ENCODE peak calls at places on chromosomes 3 and 15, in five cellular contexts. E is HepG2, V is A549, R is H1, D is IMR-90. I is an unnamed sample.

GRCh38 chr15:72178976-72179585 is 18.5 kb downstream of the GRAMD2A start:
- DNase-seq in V (no peak), D (no peak), R (no peak), E (no peak), I (no peak)

GRCh38 chr3:188217681-188218080 is 63.7 kb downstream of the LPP start:
- DNase-seq in R (no peak), D (no peak), V (no peak), E (no peak), I (no peak)

GRCh38 chr3:155019576-155019975 is 60.5 kb upstream of the MME start:
- DNase-seq in E (no peak), D (peak), V (no peak), R (no peak), I (no peak)

GRCh38 chr15:101059381-101060341 is 140.5 kb downstream of the LRRK1 start:
- DNase-seq in V (no peak), D (no peak), E (no peak), R (no peak), I (no peak)

GRCh38 chr3:143950810-143951209 is 20.8 kb upstream of the DIPK2A start:
- DNase-seq in D (no peak), V (no peak), E (no peak), R (no peak), I (no peak)

GRCh38 chr15:66777596-66778313 is 75.7 kb downstream of the SMAD6 start:
- DNase-seq in E (no peak), D (no peak), V (no peak), R (no peak), I (no peak)

GRCh38 chr3:45943207-45943846 is at the start of gene CXCR6:
- DNase-seq in D (peak), E (no peak), R (no peak), V (no peak), I (no peak)

GRCh38 chr15:52428297-52428696 is 100.4 kb downstream of the MYO5A start:
- DNase-seq in E (no peak), D (peak), R (no peak), V (no peak), I (no peak)

GRCh38 chr15:50562735-50563640 is 16.5 kb upstream of the USP50 start:
- DNase-seq in E (no peak), D (peak), R (no peak), V (no peak), I (no peak)

GRCh38 chr15:43249699-43250203 is 17.0 kb downstream of the TGM5 start:
- DNase-seq in E (no peak), D (peak), V (no peak), R (no peak), I (peak)

GRCh38 chr3:161496508-161496907 is at the start of gene OTOL1:
- DNase-seq in R (no peak), E (no peak), V (no peak), D (no peak), I (no peak)

GRCh38 chr3:126964261-126964660 is 18.7 kb upstream of the PLXNA1 start:
- DNase-seq in D (no peak), E (no peak), V (no peak), R (no peak), I (no peak)

GRCh38 chr3:126965526-126966080 is 17.3 kb upstream of the PLXNA1 start:
- DNase-seq in V (no peak), R (no peak), D (no peak), E (no peak), I (no peak)

GRCh38 chr3:126963261-126964190 is 19.4 kb upstream of the PLXNA1 start:
- DNase-seq in E (no peak), V (no peak), D (no peak), R (no peak), I (no peak)

GRCh38 chr3:126962756-126963155 is 20.2 kb upstream of the PLXNA1 start:
- DNase-seq in E (no peak), V (no peak), R (no peak), D (no peak), I (no peak)

DNA sequence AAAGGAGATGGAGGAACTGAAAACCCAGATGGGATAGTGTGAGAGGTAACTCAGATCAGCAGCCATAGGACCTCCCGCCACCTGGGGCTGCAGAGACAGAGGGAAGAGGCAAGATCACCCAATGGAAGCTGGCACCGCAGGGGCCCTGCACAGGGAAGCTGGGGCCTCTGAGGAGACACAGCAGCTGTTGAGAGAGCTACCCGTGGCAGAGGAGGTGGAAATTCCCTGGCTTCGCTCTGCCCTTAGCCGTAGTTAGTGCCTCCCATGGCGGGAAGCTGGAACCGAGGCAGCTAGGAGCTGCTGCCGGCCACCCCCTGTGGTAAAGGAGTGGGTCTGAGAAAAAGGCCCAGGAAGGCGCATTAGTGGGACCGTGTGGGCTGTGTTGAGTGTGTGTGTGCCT is 18.0 kb upstream of the PLXNA1 start:
- DNase-seq in E (no peak), D (no peak), R (no peak), V (no peak), I (no peak)
- TF ChIP-seq MAFK in E (no peak), D (no peak), R (no peak), V (no peak), I (no peak)

GRCh38 chr3:56107157-56107556 is 361.1 kb downstream of the ERC2 start:
- DNase-seq in E (no peak), D (no peak), V (no peak), R (no peak), I (no peak)

GRCh38 chr3:56115199-56115598 is 353.1 kb downstream of the ERC2 start:
- DNase-seq in V (no peak), D (no peak), E (no peak), R (no peak), I (no peak)

GRCh38 chr3:56115698-56116097 is 352.6 kb downstream of the ERC2 start:
- DNase-seq in R (peak), V (no peak), E (no peak), D (no peak), I (no peak)

GRCh38 chr3:56110886-56111285 is 357.4 kb downstream of the ERC2 start:
- DNase-seq in D (no peak), R (no peak), V (no peak), E (no peak), I (no peak)

DNA sequence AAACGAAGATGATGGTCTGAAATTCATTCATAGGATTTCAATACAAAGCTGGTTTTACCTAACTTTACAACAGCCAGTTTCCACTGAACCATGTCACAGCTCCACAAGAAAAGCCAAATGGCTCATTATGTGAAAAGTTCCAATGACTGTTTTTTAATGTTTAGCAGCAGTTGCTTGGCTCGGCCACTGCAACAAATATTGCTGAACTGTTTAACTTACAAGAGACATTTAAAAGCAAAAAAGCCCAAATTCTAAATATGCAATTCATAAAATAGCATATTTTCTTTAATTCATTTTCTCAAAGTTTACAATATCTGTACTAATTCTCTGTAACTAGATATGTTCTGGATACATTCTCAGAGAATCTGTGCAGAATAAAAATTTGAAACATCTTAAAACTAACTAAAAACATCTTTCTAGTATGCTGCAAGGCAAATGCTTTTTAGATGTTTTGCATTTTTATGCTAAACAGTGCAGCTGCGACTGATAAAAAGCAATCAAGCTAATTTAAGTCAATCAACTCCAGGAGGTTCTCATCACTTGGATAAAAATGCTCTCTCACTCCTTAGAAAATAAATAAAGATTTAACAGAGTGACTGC is 356.5 kb downstream of the ERC2 start:
- DNase-seq in D (no peak), E (no peak), V (no peak), R (no peak), I (no peak)
- TF ChIP-seq MAFK in D (no peak), E (no peak), V (no peak), R (no peak), I (no peak)

GRCh38 chr3:48088056-48088748 is 72.0 kb upstream of the MAP4 start:
- DNase-seq in R (no peak), D (no peak), E (no peak), V (no peak), I (peak)
- TF ChIP-seq MAFK in R (no peak), D (no peak), E (no peak), V (no peak), I (no peak)

DNA sequence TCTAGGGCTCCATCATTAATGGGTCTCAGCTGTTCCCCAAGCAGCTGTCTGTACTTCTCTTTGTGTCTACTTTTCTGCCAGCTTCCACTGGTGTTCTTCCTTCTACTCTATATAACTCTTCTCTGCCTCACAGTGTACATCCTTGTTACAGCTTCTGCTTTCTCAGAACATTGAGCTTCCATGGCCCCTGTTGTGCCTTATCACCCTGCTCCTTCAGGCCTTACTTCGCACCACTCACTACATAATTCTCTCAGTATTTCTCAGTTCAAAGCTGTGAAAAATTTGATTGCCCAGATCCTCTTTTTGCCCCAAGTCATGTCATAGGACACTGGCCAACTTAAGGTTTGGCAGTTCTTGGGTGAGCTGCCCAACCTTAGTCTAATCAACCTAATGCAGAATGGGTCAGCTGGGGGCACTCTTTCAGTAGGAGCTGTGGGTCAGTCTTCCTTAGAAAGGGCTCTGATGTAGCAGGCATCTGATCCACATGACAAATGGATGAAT is 28.9 kb downstream of the CSTA start:
- DNase-seq in E (no peak), V (no peak), R (no peak), D (no peak), I (no peak)
- TF ChIP-seq MAFK in E (no peak), V (no peak), R (no peak), D (no peak), I (no peak)

GRCh38 chr15:99438222-99438592 is 127.6 kb upstream of the MEF2A start:
- DNase-seq in D (no peak), E (no peak), R (no peak), V (no peak), I (no peak)
- TF ChIP-seq MAFK in D (no peak), E (no peak), R (no peak), V (no peak), I (no peak)